ENCODE peak calls at places on chromosomes 4 and X, in four cellular contexts. Y, O, V and J are unnamed samples.

GRCh38 chr4:172985552-172985951 is 183.1 kb upstream of the GALNT7 start:
- DNase-seq in Y (no peak), O (no peak), V (no peak), J (no peak)

GRCh38 chr4:138114434-138114833 is 127.7 kb downstream of the SLC7A11 start:
- DNase-seq in Y (no peak), O (no peak), V (no peak), J (no peak)

GRCh38 chr4:135065366-135065765 is 863.8 kb upstream of the PABPC4L start:
- DNase-seq in Y (no peak), O (no peak), V (no peak), J (no peak)

GRCh38 chr4:6324999-6325790 is 55.5 kb downstream of the WFS1 start:
- DNase-seq in Y (peak; percentile 69), O (no peak), V (no peak), J (no peak)

GRCh38 chr4:174496631-174497442 is 25.5 kb downstream of the HPGD start:
- DNase-seq in Y (no peak), O (no peak), V (no peak), J (no peak)

GRCh38 chr4:27357283-27357682 is 496.6 kb downstream of the STIM2 start:
- DNase-seq in Y (no peak), O (no peak), V (no peak), J (no peak)

GRCh38 chr4:3522651-3523050 is 9.6 kb downstream of the LRPAP1 start:
- DNase-seq in Y (no peak), O (no peak), V (no peak), J (no peak)

GRCh38 chr4:156496797-156497196 is 474.8 kb downstream of the PDGFC start:
- DNase-seq in Y (no peak), O (no peak), V (no peak), J (no peak)

GRCh38 chr4:2836391-2836859 is 7.2 kb upstream of the ADD1 start:
- DNase-seq in Y (no peak), O (no peak), V (no peak), J (no peak)

GRCh38 chr4:44016582-44017421 is 431.8 kb downstream of the KCTD8 start:
- DNase-seq in Y (no peak), O (no peak), V (no peak), J (no peak)

GRCh38 chrX:39377171-39377570 is 575.9 kb downstream of the MID1IP1 start:
- DNase-seq in Y (no peak), O (no peak), V (no peak), J (no peak)

GRCh38 chrX:123108513-123109427 is 75.3 kb upstream of the GRIA3 start:
- DNase-seq in Y (no peak), O (no peak), V (no peak), J (no peak)

GRCh38 chrX:55488559-55489314 is 911 bp downstream of the USP51 start:
- DNase-seq in Y (peak; percentile 70), O (peak; percentile 59), V (peak; percentile 34), J (peak; percentile 40)

GRCh38 chrX:53594354-53594753 is 92.2 kb downstream of the HUWE1 start:
- DNase-seq in Y (no peak), O (no peak), V (no peak), J (no peak)

GRCh38 chr4:185718578-185719492 is 93.2 kb downstream of the SORBS2 start:
- DNase-seq in Y (no peak), O (no peak), V (no peak), J (no peak)

GRCh38 chr4:138869165-138869564 is 146.4 kb upstream of the NOCT start:
- DNase-seq in Y (no peak), O (no peak), V (no peak), J (no peak)

GRCh38 chr4:168531305-168531704 is 34.5 kb downstream of the PALLD start:
- DNase-seq in Y (no peak), O (no peak), V (no peak), J (no peak)

GRCh38 chrX:38560776-38561125 is 591 bp upstream of the TSPAN7 start:
- DNase-seq in Y (no peak), O (no peak), V (no peak), J (no peak)

GRCh38 chrX:120236676-120237460 is 13.7 kb upstream of the ZBTB33 start:
- DNase-seq in Y (no peak), O (no peak), V (no peak), J (no peak)

GRCh38 chr4:150080875-150081274 is 2.6 kb downstream of the DCLK2 start:
- DNase-seq in Y (no peak), O (no peak), V (no peak), J (no peak)

GRCh38 chr4:3285558-3286334 is 7.1 kb upstream of the RGS12 start:
- DNase-seq in Y (no peak), O (no peak), V (no peak), J (no peak)

GRCh38 chrX:30181353-30181752 is 34.0 kb upstream of the MAGEB2 start:
- DNase-seq in Y (no peak), O (no peak), V (no peak), J (no peak)

GRCh38 chrX:48558270-48558669 is 16.0 kb upstream of the RBM3 start:
- DNase-seq in Y (no peak), O (no peak), V (no peak), J (no peak)

GRCh38 chr4:4477391-4477790 is 64.5 kb downstream of the STX18 start:
- DNase-seq in Y (no peak), O (no peak), V (no peak), J (no peak)

GRCh38 chrX:139304471-139304870 is 226.1 kb upstream of the F9 start:
- DNase-seq in Y (no peak), O (no peak), V (no peak), J (no peak)

GRCh38 chr4:121794505-121795192 is 6.5 kb upstream of the EXOSC9 start:
- DNase-seq in Y (no peak), O (no peak), V (no peak), J (no peak)

GRCh38 chr4:184588893-184589292 is 60.4 kb downstream of the CASP3 start:
- DNase-seq in Y (no peak), O (no peak), V (no peak), J (no peak)

GRCh38 chr4:4875147-4875546 is 15.7 kb downstream of the MSX1 start:
- DNase-seq in Y (no peak), O (no peak), V (no peak), J (no peak)

GRCh38 chrX:7514871-7515599 is 327.9 kb upstream of the VCX start:
- DNase-seq in Y (no peak), O (no peak), V (no peak), J (no peak)

GRCh38 chr4:1497189-1497801 is 91.1 kb upstream of the NKX1-1 start:
- DNase-seq in Y (no peak), O (no peak), V (no peak), J (no peak)

GRCh38 chrX:131273024-131273423 is 16.1 kb downstream of the IGSF1 start:
- DNase-seq in Y (no peak), O (no peak), V (no peak), J (no peak)

GRCh38 chrX:3576886-3577516 is 136.4 kb downstream of the PRKX start:
- DNase-seq in Y (no peak), O (no peak), V (no peak), J (no peak)

GRCh38 chr4:11514780-11515432 is 86.2 kb upstream of the HS3ST1 start:
- DNase-seq in Y (no peak), O (no peak), V (no peak), J (no peak)

GRCh38 chrX:105191878-105192277 is 28.6 kb downstream of the TEX13A start:
- DNase-seq in Y (no peak), O (no peak), V (no peak), J (peak; percentile 25)

GRCh38 chrX:46463682-46464081 is 81.5 kb downstream of the ZNF674 start:
- DNase-seq in Y (no peak), O (no peak), V (no peak), J (no peak)

GRCh38 chr4:86044593-86044985 is 315.3 kb downstream of the MAPK10 start:
- DNase-seq in Y (no peak), O (no peak), V (no peak), J (no peak)

GRCh38 chr4:2798399-2799301 is 5.8 kb downstream of the SH3BP2 start:
- DNase-seq in Y (peak; percentile 79), O (peak; percentile 69), V (no peak), J (no peak)

GRCh38 chr4:127055349-127055748 is 577.4 kb upstream of the INTU start:
- DNase-seq in Y (no peak), O (peak; percentile 74), V (no peak), J (no peak)

GRCh38 chrX:135112096-135112729 is 8.1 kb downstream of the ETDB start:
- DNase-seq in Y (no peak), O (no peak), V (no peak), J (no peak)